ENCODE peak calls at places on chromosomes 7 and 10, in ten cellular contexts. I, U, A, E, Z, W, H, Y, R and S are unnamed samples.

GRCh38 chr7:32140540-32140939 is 70.3 kb upstream of the PDE1C start:
- DNase-seq in E (no peak), U (no peak), H (no peak), R (no peak), W (no peak), Y (no peak), I (no peak), Z (no peak), A (no peak), S (no peak)

GRCh38 chr7:108094375-108094774 is 35.8 kb downstream of the LAMB4 start:
- DNase-seq in I (no peak), R (no peak), A (no peak), E (no peak), H (no peak), U (no peak), W (no peak), Y (no peak), Z (no peak), S (no peak)

GRCh38 chr7:474605-475424 is 44.8 kb downstream of the PDGFA start:
- DNase-seq in Z (no peak), A (no peak), I (no peak), Y (no peak), R (peak), E (peak), H (no peak), U (peak), W (no peak), S (no peak)

GRCh38 chr10:17950726-17951125 is 992 bp upstream of the SLC39A12 start:
- DNase-seq in Y (no peak), W (no peak), Z (no peak), E (no peak), U (no peak), R (no peak), A (no peak), H (no peak), I (no peak), S (no peak)

GRCh38 chr7:41574377-41574776 is 128.5 kb downstream of the INHBA start:
- DNase-seq in H (no peak), I (no peak), R (no peak), W (no peak), E (no peak), Y (no peak), U (no peak), Z (no peak), A (no peak), S (no peak)

GRCh38 chr10:5563991-5564536 is 39.3 kb downstream of the CALML3 start:
- DNase-seq in H (no peak), A (no peak), E (no peak), I (no peak), Z (no peak), Y (peak), U (no peak), W (peak), R (no peak), S (peak)

GRCh38 chr7:108846471-108846870 is 276.8 kb downstream of the DNAJB9 start:
- DNase-seq in U (no peak), W (no peak), R (no peak), Y (no peak), E (no peak), A (no peak), Z (no peak), I (no peak), H (no peak), S (no peak)

GRCh38 chr10:64039208-64039607 is 518.0 kb downstream of the REEP3 start:
- DNase-seq in R (no peak), W (no peak), Z (no peak), A (no peak), Y (no peak), U (no peak), H (no peak), E (no peak), I (no peak), S (no peak)

GRCh38 chr7:158355456-158356065 is 232.1 kb downstream of the PTPRN2 start:
- DNase-seq in U (no peak), Y (no peak), W (no peak), I (peak), H (no peak), A (peak), R (no peak), E (no peak), Z (peak), S (no peak)

GRCh38 chr7:116357776-116358670 is 141.5 kb upstream of the CAV2 start:
- DNase-seq in U (no peak), Z (no peak), H (no peak), A (no peak), Y (no peak), W (no peak), I (no peak), E (no peak), R (no peak), S (no peak)

GRCh38 chr7:72467237-72467636 is 55.1 kb upstream of the CALN1 start:
- DNase-seq in I (no peak), Z (no peak), E (no peak), H (no peak), W (no peak), A (no peak), R (no peak), Y (no peak), U (no peak), S (no peak)

GRCh38 chr7:28708033-28708451 is 250.1 kb downstream of the TRIL start:
- DNase-seq in H (no peak), U (no peak), Y (no peak), W (peak), A (no peak), E (no peak), I (no peak), Z (no peak), R (no peak), S (no peak)

GRCh38 chr10:85791846-85792532 is 574.6 kb downstream of the GRID1 start:
- DNase-seq in Z (no peak), R (no peak), Y (no peak), H (peak), I (no peak), W (no peak), A (peak), E (no peak), U (no peak), S (no peak)

DNA sequence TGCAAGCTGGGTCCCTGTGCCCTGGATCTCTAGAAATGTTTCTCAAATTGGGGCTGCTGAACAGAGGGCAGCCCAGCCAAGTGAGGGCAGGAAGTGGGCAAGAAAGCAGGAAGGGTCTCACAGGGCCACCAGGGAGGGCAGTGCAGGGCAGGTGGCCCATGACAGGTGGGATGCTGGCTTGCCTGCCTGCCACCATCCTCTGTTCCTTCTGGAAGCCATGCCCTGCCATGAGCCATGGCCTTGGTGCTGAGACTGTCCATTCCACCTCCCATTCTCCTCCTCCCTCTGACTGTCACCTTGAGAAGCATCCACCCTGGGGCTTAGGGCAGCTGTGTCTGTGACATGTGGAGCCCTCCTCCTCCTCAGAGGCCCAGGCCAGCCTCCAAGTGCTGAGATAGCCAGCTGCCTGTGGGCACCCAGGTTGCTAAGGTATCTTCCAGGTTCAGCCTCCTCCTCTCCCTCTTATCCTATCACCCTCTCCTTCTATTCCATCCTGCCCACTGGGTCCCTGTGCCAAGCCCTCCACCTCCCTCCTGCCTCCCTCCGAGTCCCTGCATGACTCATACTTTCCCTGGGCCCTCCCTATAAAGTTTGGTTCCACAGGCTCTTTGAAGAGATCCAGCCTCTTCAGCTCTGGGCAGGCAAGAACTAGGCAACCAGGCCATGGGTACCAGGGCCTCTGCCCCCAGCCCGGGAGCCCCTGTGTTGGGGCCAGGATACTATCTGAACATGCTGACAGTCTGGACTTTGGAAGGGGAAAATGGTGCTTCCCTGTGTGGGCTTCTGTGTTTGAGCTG is 1.3 kb downstream of the VSIR start:
- DNase-seq in R (peak), W (peak), A (peak), Z (peak), H (peak), Y (peak), I (peak), E (peak), U (no peak), S (peak)
- TF ChIP-seq POLR2A in R (peak), W (no peak), A (no peak), Z (no peak), H (no peak), Y (peak), I (peak), E (no peak), U (no peak), S (no peak)

GRCh38 chr10:127997937-127998336 is 91.0 kb downstream of the PTPRE start:
- DNase-seq in W (no peak), A (no peak), U (no peak), H (no peak), Y (no peak), R (no peak), I (no peak), E (no peak), Z (no peak), S (no peak)
- TF ChIP-seq POLR2A in W (no peak), A (no peak), U (no peak), H (no peak), Y (no peak), R (no peak), I (no peak), E (no peak), Z (no peak), S (no peak)

DNA sequence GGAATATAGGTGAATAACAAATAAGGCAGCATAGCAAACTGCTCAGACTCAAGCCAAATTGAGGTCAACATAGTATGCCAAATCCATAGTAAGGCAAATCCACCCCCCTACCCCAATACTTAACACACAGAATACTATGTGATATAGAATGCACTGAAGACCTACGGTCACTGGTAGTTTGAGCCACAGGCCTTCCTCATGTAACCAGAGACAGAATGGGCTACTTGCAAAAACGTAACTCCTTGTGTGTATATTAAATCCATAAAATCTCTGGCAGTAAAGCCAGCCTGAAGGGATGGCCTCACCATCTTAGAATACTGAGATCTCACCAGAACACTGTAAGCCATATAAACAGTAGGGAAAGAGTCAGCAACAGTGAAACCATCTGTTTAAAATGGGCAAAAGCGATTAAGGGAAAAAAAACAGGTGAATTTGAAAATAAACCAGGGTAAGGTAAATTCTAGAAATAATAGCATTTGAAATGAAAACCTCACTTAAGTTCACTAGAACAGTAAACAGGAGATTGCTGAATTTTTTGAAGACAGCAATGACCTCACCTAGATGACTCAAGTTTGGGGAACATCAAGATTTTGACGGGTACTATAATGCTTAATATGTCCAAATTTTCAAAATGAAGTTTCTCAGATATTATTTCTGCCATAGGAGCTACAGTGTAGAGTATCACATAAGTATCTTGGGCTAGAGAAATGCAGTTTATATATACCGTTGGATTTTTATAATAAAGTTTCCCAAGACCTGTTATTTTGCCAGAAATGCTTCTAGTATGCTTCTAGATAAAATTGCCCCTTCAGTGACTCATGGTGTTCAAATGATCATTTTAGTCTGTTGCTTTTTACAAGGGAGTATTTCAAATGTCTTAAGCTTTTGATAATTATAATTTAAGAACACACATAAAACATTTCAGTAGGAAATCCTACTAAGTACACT is 13.9 kb downstream of the HNRNPA2B1 start:
- DNase-seq in Z (no peak), A (no peak), H (no peak), W (no peak), I (no peak), R (no peak), U (no peak), E (no peak), Y (no peak), S (no peak)
- TF ChIP-seq POLR2A in Z (no peak), A (no peak), H (no peak), W (no peak), I (no peak), R (no peak), U (peak), E (no peak), Y (no peak), S (no peak)

GRCh38 chr10:124741281-124741921 is 2.8 kb downstream of the FAM53B start:
- DNase-seq in W (peak), Y (peak), I (peak), A (peak), H (peak), U (peak), E (peak), R (peak), Z (peak), S (peak)
- TF ChIP-seq POLR2A in W (no peak), Y (no peak), I (no peak), A (no peak), H (no peak), U (no peak), E (no peak), R (peak), Z (no peak), S (no peak)

DNA sequence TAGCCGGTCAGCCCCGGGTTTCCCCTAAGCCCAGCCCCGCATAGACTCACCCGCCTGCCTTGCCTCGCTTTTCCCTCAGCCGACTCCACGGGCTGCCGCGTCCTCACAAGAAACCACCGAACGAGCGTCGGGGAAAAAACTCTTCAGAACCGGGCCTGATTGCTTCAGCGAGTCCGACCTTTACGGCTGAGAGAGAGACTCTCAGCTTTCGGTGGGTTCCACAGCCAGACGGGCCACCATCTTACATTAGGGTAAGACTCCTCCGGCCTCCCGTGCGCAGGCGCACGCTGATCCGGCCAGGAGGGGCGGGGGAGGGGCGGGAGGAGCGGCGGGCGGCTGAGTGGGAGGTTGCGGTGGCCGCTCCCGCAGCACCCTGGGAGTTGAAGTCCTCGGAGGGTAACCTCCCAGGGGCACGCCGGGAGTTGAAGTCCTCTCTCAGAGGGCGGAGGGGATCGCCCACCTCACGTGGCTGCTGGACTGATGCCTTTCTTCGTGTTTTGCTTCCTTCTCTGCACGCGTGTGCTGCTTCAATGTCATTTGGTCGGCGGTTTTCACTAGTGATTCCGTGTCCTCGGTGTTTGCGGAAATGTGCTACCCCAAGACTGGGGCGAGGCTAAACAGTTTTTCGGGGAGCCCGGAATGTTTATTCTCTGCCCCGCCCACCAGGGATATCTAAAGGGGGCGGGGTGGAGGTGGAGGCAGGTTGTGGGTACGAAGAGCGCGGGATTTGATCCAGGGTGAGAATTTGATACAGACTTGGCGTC is at the start of gene CNOT4:
- DNase-seq in E (peak), R (peak), Z (peak), A (peak), Y (peak), W (peak), I (peak), H (peak), U (peak), S (peak)
- TF ChIP-seq POLR2A in E (peak), R (peak), Z (peak), A (peak), Y (peak), W (peak), I (peak), H (no peak), U (peak), S (no peak)

GRCh38 chr7:66099551-66100407 is 14.9 kb upstream of the CRCP start:
- DNase-seq in E (peak), Z (peak), W (no peak), H (peak), U (peak), Y (peak), R (peak), A (peak), I (peak), S (peak)
- TF ChIP-seq POLR2A in E (no peak), Z (peak), W (peak), H (no peak), U (peak), Y (peak), R (no peak), A (no peak), I (peak), S (no peak)